ENCODE peak calls at places on chromosome 4, in four cellular contexts. One of them, this sample, is unnamed.
A peak's percentile ranks its signal among the peaks of the same experiment; 100 is the strongest.

GRCh38 chr4:152572417-152573086 is 36.7 kb upstream of the FBXW7 start:
- DNase-seq in lung: no peak
- DNase-seq in CD8-positive, alpha-beta memory T cell: no peak
- DNase-seq in tibial nerve: no peak
- DNase-seq in this sample: no peak

GRCh38 chr4:163568835-163569234 is 74.3 kb downstream of the TMA16 start:
- DNase-seq in CD8-positive, alpha-beta memory T cell: no peak
- DNase-seq in tibial nerve: no peak
- DNase-seq in lung: no peak
- DNase-seq in this sample: no peak

GRCh38 chr4:10040049-10040892 is 19.0 kb upstream of the SLC2A9 start:
- DNase-seq in CD8-positive, alpha-beta memory T cell: no peak
- DNase-seq in lung: no peak
- DNase-seq in tibial nerve: no peak
- DNase-seq in this sample: no peak

GRCh38 chr4:115671581-115671980 is 558.2 kb upstream of the NDST4 start:
- DNase-seq in CD8-positive, alpha-beta memory T cell: no peak
- DNase-seq in tibial nerve: no peak
- DNase-seq in lung: no peak
- DNase-seq in this sample: no peak

GRCh38 chr4:89316931-89317366 is 9.3 kb upstream of the GPRIN3 start:
- DNase-seq in lung: no peak
- DNase-seq in CD8-positive, alpha-beta memory T cell: peak; percentile 38
- DNase-seq in tibial nerve: no peak
- DNase-seq in this sample: no peak

GRCh38 chr4:7301846-7302630 is 109.7 kb downstream of the SORCS2 start:
- DNase-seq in tibial nerve: no peak
- DNase-seq in CD8-positive, alpha-beta memory T cell: no peak
- DNase-seq in lung: no peak
- DNase-seq in this sample: peak; percentile 42

GRCh38 chr4:3482707-3483106 is 19.6 kb downstream of the DOK7 start:
- DNase-seq in tibial nerve: no peak
- DNase-seq in lung: no peak
- DNase-seq in CD8-positive, alpha-beta memory T cell: no peak
- DNase-seq in this sample: no peak

GRCh38 chr4:15336410-15337184 is 91.2 kb upstream of the C1QTNF7 start:
- DNase-seq in CD8-positive, alpha-beta memory T cell: no peak
- DNase-seq in lung: no peak
- DNase-seq in tibial nerve: no peak
- DNase-seq in this sample: no peak

GRCh38 chr4:27921236-27921635 is 1060.6 kb downstream of the STIM2 start:
- DNase-seq in tibial nerve: no peak
- DNase-seq in CD8-positive, alpha-beta memory T cell: no peak
- DNase-seq in lung: no peak
- DNase-seq in this sample: no peak

GRCh38 chr4:9146967-9147366 is 23.2 kb upstream of the FAM90A26 start:
- DNase-seq in CD8-positive, alpha-beta memory T cell: no peak
- DNase-seq in tibial nerve: no peak
- DNase-seq in lung: no peak
- DNase-seq in this sample: no peak

GRCh38 chr4:144787365-144788263 is 141.7 kb downstream of the HHIP start:
- DNase-seq in tibial nerve: no peak
- DNase-seq in lung: no peak
- DNase-seq in CD8-positive, alpha-beta memory T cell: no peak
- DNase-seq in this sample: no peak

GRCh38 chr4:77600521-77601451 is 4.8 kb upstream of the CXCL13 start:
- DNase-seq in CD8-positive, alpha-beta memory T cell: no peak
- DNase-seq in lung: no peak
- DNase-seq in tibial nerve: no peak
- DNase-seq in this sample: no peak

GRCh38 chr4:3384771-3385701 is 56.7 kb upstream of the HGFAC start:
- DNase-seq in lung: peak; percentile 55
- DNase-seq in CD8-positive, alpha-beta memory T cell: no peak
- DNase-seq in tibial nerve: no peak
- DNase-seq in this sample: peak; percentile 87

GRCh38 chr4:89146196-89146595 is 34.9 kb downstream of the TIGD2 start:
- DNase-seq in CD8-positive, alpha-beta memory T cell: no peak
- DNase-seq in tibial nerve: no peak
- DNase-seq in lung: no peak
- DNase-seq in this sample: no peak

GRCh38 chr4:88514557-88515511 is 8.7 kb downstream of the PYURF start:
- DNase-seq in tibial nerve: no peak
- DNase-seq in CD8-positive, alpha-beta memory T cell: no peak
- DNase-seq in lung: no peak
- DNase-seq in this sample: no peak

GRCh38 chr4:37549003-37549402 is 137.2 kb downstream of the RELL1 start:
- DNase-seq in lung: no peak
- DNase-seq in CD8-positive, alpha-beta memory T cell: no peak
- DNase-seq in tibial nerve: no peak
- DNase-seq in this sample: no peak

GRCh38 chr4:7759221-7759620 is 180.4 kb downstream of the AFAP1 start:
- DNase-seq in lung: no peak
- DNase-seq in CD8-positive, alpha-beta memory T cell: peak; percentile 76
- DNase-seq in tibial nerve: no peak
- DNase-seq in this sample: peak; percentile 16

GRCh38 chr4:105923507-105924238 is 28.4 kb downstream of the NPNT start:
- DNase-seq in tibial nerve: no peak
- DNase-seq in lung: peak; percentile 66
- DNase-seq in CD8-positive, alpha-beta memory T cell: no peak
- DNase-seq in this sample: no peak

GRCh38 chr4:10682397-10682796 is 2.2 kb downstream of the CLNK start:
- DNase-seq in tibial nerve: no peak
- DNase-seq in CD8-positive, alpha-beta memory T cell: no peak
- DNase-seq in lung: no peak
- DNase-seq in this sample: no peak

GRCh38 chr4:136007991-136008390 is 1524.3 kb downstream of the PCDH18 start:
- DNase-seq in lung: no peak
- DNase-seq in CD8-positive, alpha-beta memory T cell: no peak
- DNase-seq in tibial nerve: no peak
- DNase-seq in this sample: no peak

GRCh38 chr4:42151568-42152506 is 618 bp downstream of the BEND4 start:
- DNase-seq in CD8-positive, alpha-beta memory T cell: peak; percentile 50
- DNase-seq in lung: no peak
- DNase-seq in tibial nerve: no peak
- DNase-seq in this sample: peak; percentile 76

GRCh38 chr4:182238355-182238931 is 4.8 kb upstream of the TENM3 start:
- DNase-seq in tibial nerve: no peak
- DNase-seq in lung: no peak
- DNase-seq in CD8-positive, alpha-beta memory T cell: no peak
- DNase-seq in this sample: no peak

GRCh38 chr4:6095023-6095817 is 77.0 kb upstream of the C4orf50 start:
- DNase-seq in CD8-positive, alpha-beta memory T cell: no peak
- DNase-seq in lung: no peak
- DNase-seq in tibial nerve: no peak
- DNase-seq in this sample: no peak

GRCh38 chr4:6641971-6642320 is 1.5 kb downstream of the MRFAP1 start:
- DNase-seq in lung: no peak
- DNase-seq in tibial nerve: no peak
- DNase-seq in CD8-positive, alpha-beta memory T cell: no peak
- DNase-seq in this sample: no peak

GRCh38 chr4:67678612-67679011 is 22.3 kb downstream of the UBA6 start:
- DNase-seq in lung: no peak
- DNase-seq in CD8-positive, alpha-beta memory T cell: no peak
- DNase-seq in tibial nerve: no peak
- DNase-seq in this sample: no peak

GRCh38 chr4:156968479-156968984 is 3.1 kb downstream of the PDGFC start:
- DNase-seq in lung: peak; percentile 71
- DNase-seq in CD8-positive, alpha-beta memory T cell: no peak
- DNase-seq in tibial nerve: peak; percentile 49
- DNase-seq in this sample: no peak
- H3K4me3 ChIP-seq in lung: no peak overlapping the region
- H3K4me3 ChIP-seq in CD8-positive, alpha-beta memory T cell: no peak overlapping the region
- H3K4me3 ChIP-seq in tibial nerve: no peak overlapping the region
- H3K4me3 ChIP-seq in this sample: peak overlapping the region; percentile 34

DNA sequence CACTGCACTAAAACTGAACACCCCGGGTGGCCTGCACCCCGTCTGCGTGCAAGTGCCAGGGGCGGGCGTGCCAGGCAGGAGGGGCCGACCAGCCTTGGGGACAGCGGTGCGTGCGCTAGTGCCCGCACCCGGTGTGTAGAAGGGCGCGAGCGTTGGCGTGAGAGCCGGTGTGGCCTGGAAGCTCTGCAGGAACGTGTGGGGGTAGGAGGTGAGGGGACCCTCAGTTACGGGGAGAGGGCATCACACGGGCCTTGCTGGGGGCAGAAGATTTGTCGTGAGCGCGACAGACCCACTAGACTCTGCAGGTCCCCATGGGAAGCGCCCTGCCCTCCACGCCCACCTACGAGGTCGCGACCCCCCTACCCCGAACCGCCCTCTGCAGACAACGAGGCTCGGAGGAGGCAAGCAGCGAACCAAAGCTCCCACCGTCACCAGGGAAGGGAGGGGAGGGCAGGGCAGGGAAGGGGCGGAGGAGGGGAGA is 105.8 kb downstream of the FAM53A start:
- DNase-seq in tibial nerve: no peak
- DNase-seq in lung: no peak
- DNase-seq in CD8-positive, alpha-beta memory T cell: no peak
- DNase-seq in this sample: peak; percentile 65
- H3K4me3 ChIP-seq in tibial nerve: no peak overlapping the region
- H3K4me3 ChIP-seq in lung: no peak overlapping the region
- H3K4me3 ChIP-seq in CD8-positive, alpha-beta memory T cell: no peak overlapping the region
- H3K4me3 ChIP-seq in this sample: no peak overlapping the region

GRCh38 chr4:1200425-1201035 is 28.1 kb upstream of the SPON2 start:
- DNase-seq in lung: no peak
- DNase-seq in tibial nerve: peak; percentile 17
- DNase-seq in CD8-positive, alpha-beta memory T cell: peak; percentile 34
- DNase-seq in this sample: no peak
- H3K4me3 ChIP-seq in lung: no peak overlapping the region
- H3K4me3 ChIP-seq in tibial nerve: no peak overlapping the region
- H3K4me3 ChIP-seq in CD8-positive, alpha-beta memory T cell: peak overlapping the region; percentile 59
- H3K4me3 ChIP-seq in this sample: no peak overlapping the region

GRCh38 chr4:78661086-78661690 is 109.6 kb downstream of the ANXA3 start:
- DNase-seq in CD8-positive, alpha-beta memory T cell: no peak
- DNase-seq in tibial nerve: no peak
- DNase-seq in lung: no peak
- DNase-seq in this sample: no peak
- H3K4me3 ChIP-seq in CD8-positive, alpha-beta memory T cell: no peak overlapping the region
- H3K4me3 ChIP-seq in tibial nerve: no peak overlapping the region
- H3K4me3 ChIP-seq in lung: no peak overlapping the region
- H3K4me3 ChIP-seq in this sample: no peak overlapping the region

DNA sequence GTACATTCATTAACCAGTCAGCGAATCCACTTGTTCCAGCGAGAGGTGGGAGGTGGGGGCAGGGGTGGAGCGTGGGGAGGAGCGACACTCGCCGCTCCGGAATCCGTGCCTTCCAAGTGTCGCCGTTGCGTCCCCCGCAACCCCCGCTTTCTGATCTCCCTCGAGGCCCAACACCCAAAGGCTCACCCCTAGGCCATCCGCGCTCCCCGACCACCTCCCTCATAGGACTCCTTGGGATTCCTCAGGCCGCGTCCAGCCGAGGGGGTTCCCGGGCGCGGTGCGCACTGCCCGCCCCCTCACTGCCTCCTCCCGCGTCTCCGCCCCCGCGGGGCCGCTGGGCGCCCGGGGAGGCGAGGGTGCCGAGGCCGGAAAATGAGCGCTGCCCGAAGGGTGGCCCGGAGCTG is 108.1 kb upstream of the STOX2 start:
- DNase-seq in tibial nerve: no peak
- DNase-seq in CD8-positive, alpha-beta memory T cell: no peak
- DNase-seq in lung: peak; percentile 74
- DNase-seq in this sample: peak; percentile 85
- H3K4me3 ChIP-seq in tibial nerve: peak overlapping the region; percentile 60
- H3K4me3 ChIP-seq in CD8-positive, alpha-beta memory T cell: no peak overlapping the region
- H3K4me3 ChIP-seq in lung: peak overlapping the region; percentile 68
- H3K4me3 ChIP-seq in this sample: peak overlapping the region; percentile 37

GRCh38 chr4:74098628-74098995 is 383 bp downstream of the CXCL2 start:
- DNase-seq in lung: no peak
- DNase-seq in tibial nerve: no peak
- DNase-seq in CD8-positive, alpha-beta memory T cell: no peak
- DNase-seq in this sample: peak; percentile 74
- H3K4me3 ChIP-seq in lung: peak overlapping the region; percentile 49
- H3K4me3 ChIP-seq in tibial nerve: peak overlapping the region; percentile 39
- H3K4me3 ChIP-seq in CD8-positive, alpha-beta memory T cell: no peak overlapping the region
- H3K4me3 ChIP-seq in this sample: peak overlapping the region; percentile 21

GRCh38 chr4:165207431-165208321 is at the start of gene KLHL2:
- DNase-seq in tibial nerve: peak; percentile 55
- DNase-seq in CD8-positive, alpha-beta memory T cell: peak; percentile 71
- DNase-seq in lung: peak; percentile 82
- DNase-seq in this sample: peak; percentile 94

GRCh38 chr4:165209796-165210195 is 2.4 kb downstream of the KLHL2 start:
- DNase-seq in lung: no peak
- DNase-seq in CD8-positive, alpha-beta memory T cell: no peak
- DNase-seq in tibial nerve: no peak
- DNase-seq in this sample: no peak

GRCh38 chr4:165208322-165208652 is 926 bp downstream of the KLHL2 start:
- DNase-seq in tibial nerve: no peak
- DNase-seq in CD8-positive, alpha-beta memory T cell: no peak
- DNase-seq in lung: no peak
- DNase-seq in this sample: no peak

GRCh38 chr4:165210566-165210965 is 3.2 kb downstream of the KLHL2 start:
- DNase-seq in lung: no peak
- DNase-seq in tibial nerve: no peak
- DNase-seq in CD8-positive, alpha-beta memory T cell: no peak
- DNase-seq in this sample: no peak

GRCh38 chr4:165208741-165209388 is 1.5 kb downstream of the KLHL2 start:
- DNase-seq in tibial nerve: no peak
- DNase-seq in CD8-positive, alpha-beta memory T cell: no peak
- DNase-seq in lung: no peak
- DNase-seq in this sample: no peak
- H3K4me3 ChIP-seq in tibial nerve: no peak overlapping the region
- H3K4me3 ChIP-seq in CD8-positive, alpha-beta memory T cell: no peak overlapping the region
- H3K4me3 ChIP-seq in lung: peak overlapping the region; percentile 39
- H3K4me3 ChIP-seq in this sample: peak overlapping the region; percentile 88

GRCh38 chr4:76072760-76073159 is 1.7 kb upstream of the ART3 start:
- DNase-seq in CD8-positive, alpha-beta memory T cell: no peak
- DNase-seq in lung: no peak
- DNase-seq in tibial nerve: no peak
- DNase-seq in this sample: no peak
- H3K4me3 ChIP-seq in CD8-positive, alpha-beta memory T cell: no peak overlapping the region
- H3K4me3 ChIP-seq in lung: no peak overlapping the region
- H3K4me3 ChIP-seq in tibial nerve: no peak overlapping the region
- H3K4me3 ChIP-seq in this sample: no peak overlapping the region

DNA sequence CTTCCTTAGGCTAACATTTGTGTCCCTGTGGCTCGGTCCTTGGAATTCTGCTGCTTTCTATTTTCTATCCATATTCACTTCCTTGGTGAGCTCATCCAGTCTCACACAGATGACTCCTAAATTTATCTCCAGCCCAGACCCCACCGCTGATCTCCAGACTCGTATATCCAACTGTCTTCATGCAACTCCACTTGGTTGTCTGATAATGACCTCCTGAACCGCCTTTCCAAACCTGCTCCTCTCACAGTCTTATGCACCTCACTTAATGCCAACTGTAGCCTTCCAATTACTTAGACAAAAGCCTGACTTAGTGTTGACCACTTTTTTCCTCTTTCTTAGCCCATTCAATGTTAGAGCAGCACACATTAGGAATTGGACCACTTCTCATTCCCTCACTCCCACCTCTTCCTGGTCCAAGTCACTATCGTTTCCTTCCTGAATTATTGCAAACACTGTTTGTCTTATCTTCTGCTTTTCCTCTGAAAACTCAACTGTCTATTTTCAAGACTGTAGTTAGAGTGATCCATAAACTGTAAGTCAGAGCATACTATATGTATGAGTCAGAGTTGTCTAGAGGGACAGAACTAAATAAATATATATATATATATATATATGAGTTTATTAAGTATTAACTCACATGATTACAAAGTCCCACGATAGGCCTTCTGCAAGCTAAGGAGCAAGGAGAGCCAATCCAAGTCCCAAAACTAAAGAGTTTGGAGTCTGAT is 292.5 kb downstream of the UNC5C start:
- DNase-seq in lung: no peak
- DNase-seq in CD8-positive, alpha-beta memory T cell: no peak
- DNase-seq in tibial nerve: no peak
- DNase-seq in this sample: no peak
- H3K4me3 ChIP-seq in lung: no peak overlapping the region
- H3K4me3 ChIP-seq in CD8-positive, alpha-beta memory T cell: no peak overlapping the region
- H3K4me3 ChIP-seq in tibial nerve: no peak overlapping the region
- H3K4me3 ChIP-seq in this sample: no peak overlapping the region